ENCODE peak calls at places on chromosomes 5 and 9, in seven cellular contexts. V, W, Q, F, T, A and X are unnamed samples.

GRCh38 chr5:40429258-40430111 is 250.2 kb upstream of the PTGER4 start:
- DNase-seq in T (no peak), F (no peak), A (no peak), W (no peak), Q (no peak), V (peak), X (no peak)

GRCh38 chr5:81506378-81506777 is 112.4 kb upstream of the ACOT12 start:
- DNase-seq in T (no peak), Q (no peak), A (no peak), W (no peak), V (no peak), F (no peak), X (no peak)

GRCh38 chr5:151708126-151708525 is 21.4 kb upstream of the SPARC start:
- DNase-seq in T (no peak), F (no peak), W (no peak), Q (no peak), A (no peak), V (peak), X (no peak)

GRCh38 chr5:16675747-16676255 is 59.0 kb upstream of the RETREG1 start:
- DNase-seq in W (no peak), A (no peak), F (no peak), T (no peak), V (no peak), Q (no peak), X (no peak)

GRCh38 chr9:129712595-129713524 is 40.0 kb downstream of the PTGES start:
- DNase-seq in F (peak), T (no peak), Q (no peak), W (no peak), V (peak), A (no peak), X (no peak)

GRCh38 chr9:68872026-68872501 is 141.8 kb downstream of the PRKACG start:
- DNase-seq in W (no peak), Q (no peak), A (no peak), F (no peak), T (no peak), V (no peak), X (no peak)

GRCh38 chr5:88660947-88661869 is 221.8 kb downstream of the MEF2C start:
- DNase-seq in T (no peak), F (peak), W (peak), A (peak), Q (no peak), V (peak), X (no peak)

GRCh38 chr9:21813575-21814473 is 11.4 kb downstream of the MTAP start:
- DNase-seq in T (no peak), V (peak), F (peak), W (no peak), A (peak), Q (peak), X (peak)

GRCh38 chr5:72470817-72471216 is 36.4 kb downstream of the ZNF366 start:
- DNase-seq in V (peak), F (no peak), T (no peak), A (no peak), Q (no peak), W (no peak), X (no peak)

GRCh38 chr5:170360712-170361501 is 28.3 kb downstream of the KCNMB1 start:
- DNase-seq in V (no peak), Q (no peak), A (no peak), W (no peak), T (no peak), F (no peak), X (no peak)

GRCh38 chr5:111235635-111236034 is 11.5 kb downstream of the CAMK4 start:
- DNase-seq in Q (no peak), F (no peak), W (no peak), V (no peak), A (no peak), T (no peak), X (no peak)

GRCh38 chr5:72241346-72242003 is 78.6 kb downstream of the MRPS27 start:
- DNase-seq in V (no peak), T (no peak), W (no peak), A (peak), Q (no peak), F (no peak), X (no peak)

GRCh38 chr5:162372265-162372664 is 304.7 kb downstream of the GABRG2 start:
- DNase-seq in A (no peak), Q (no peak), F (no peak), W (no peak), T (no peak), V (no peak), X (no peak)

GRCh38 chr5:147742151-147742550 is 40.4 kb downstream of the JAKMIP2 start:
- DNase-seq in Q (no peak), A (no peak), T (no peak), F (no peak), V (no peak), W (no peak), X (no peak)

GRCh38 chr5:88405783-88406182 is 137.1 kb upstream of the TMEM161B start:
- DNase-seq in W (no peak), A (no peak), T (no peak), F (no peak), V (no peak), Q (no peak), X (no peak)

GRCh38 chr5:147369742-147370374 is 135.0 kb downstream of the STK32A start:
- DNase-seq in W (no peak), V (peak), Q (no peak), F (peak), A (no peak), T (no peak), X (no peak)

GRCh38 chr5:137778772-137779564 is 24.8 kb upstream of the HNRNPA0 start:
- DNase-seq in T (no peak), Q (no peak), V (peak), W (no peak), A (no peak), F (peak), X (no peak)

GRCh38 chr5:172895549-172895948 is 61.5 kb downstream of the ERGIC1 start:
- DNase-seq in A (no peak), W (no peak), Q (no peak), T (no peak), F (no peak), V (no peak), X (no peak)

GRCh38 chr5:95823241-95823737 is 763 bp upstream of the GLRX start:
- DNase-seq in A (no peak), T (peak), F (no peak), Q (no peak), W (no peak), V (no peak), X (no peak)

GRCh38 chr5:133205649-133206048 is 153.8 kb downstream of the HSPA4 start:
- DNase-seq in V (no peak), F (no peak), Q (no peak), T (no peak), A (no peak), W (no peak), X (no peak)

GRCh38 chr5:27087820-27088219 is 49.4 kb upstream of the CDH9 start:
- DNase-seq in T (no peak), Q (no peak), W (no peak), F (no peak), A (no peak), V (no peak), X (no peak)

GRCh38 chr5:123803359-123803758 is 291.4 kb downstream of the CSNK1G3 start:
- DNase-seq in F (no peak), V (no peak), Q (no peak), W (no peak), A (no peak), T (no peak), X (no peak)

GRCh38 chr5:179257190-179257741 is 88.0 kb downstream of the ADAMTS2 start:
- DNase-seq in V (peak), A (no peak), F (no peak), T (peak), Q (peak), W (no peak), X (no peak)

GRCh38 chr9:95370064-95370463 is 52.6 kb upstream of the FANCC start:
- DNase-seq in V (no peak), T (no peak), F (no peak), Q (no peak), A (no peak), W (no peak), X (no peak)

GRCh38 chr5:128228506-128228905 is 144.9 kb downstream of the SLC12A2 start:
- DNase-seq in T (no peak), W (no peak), A (no peak), F (no peak), V (peak), Q (no peak), X (no peak)

GRCh38 chr5:19853616-19854240 is 134.3 kb downstream of the CDH18 start:
- DNase-seq in A (no peak), F (peak), Q (no peak), W (no peak), T (no peak), V (peak), X (no peak)

GRCh38 chr9:86876797-86877196 is 70.5 kb downstream of the GAS1 start:
- DNase-seq in V (no peak), T (no peak), A (no peak), F (no peak), W (no peak), Q (no peak), X (no peak)

GRCh38 chr9:136232964-136233363 is 12.6 kb downstream of the QSOX2 start:
- DNase-seq in T (no peak), Q (no peak), A (no peak), V (peak), F (no peak), W (no peak), X (no peak)

GRCh38 chr5:107388111-107388861 is 282.5 kb downstream of the EFNA5 start:
- DNase-seq in V (peak), Q (no peak), T (no peak), A (no peak), F (peak), W (no peak), X (no peak)

GRCh38 chr9:86763795-86764194 is 183.5 kb downstream of the GAS1 start:
- DNase-seq in F (no peak), A (no peak), Q (no peak), W (no peak), T (peak), V (no peak), X (no peak)

GRCh38 chr5:119187776-119188529 is 117.1 kb downstream of the DMXL1 start:
- DNase-seq in F (no peak), T (no peak), Q (no peak), A (no peak), V (no peak), W (no peak), X (no peak)

GRCh38 chr9:8855046-8855445 is 1055.5 kb upstream of the DMAC1 start:
- DNase-seq in T (no peak), W (no peak), V (peak), Q (no peak), A (no peak), F (no peak), X (no peak)

GRCh38 chr5:55231476-55232193 is 1.8 kb downstream of the CCNO start:
- DNase-seq in Q (no peak), V (peak), A (no peak), F (no peak), T (no peak), W (peak), X (no peak)

GRCh38 chr5:96861044-96861443 is 15.3 kb upstream of the ERAP2 start:
- DNase-seq in Q (no peak), W (no peak), T (no peak), V (no peak), A (no peak), F (no peak), X (no peak)

GRCh38 chr5:148438911-148439310 is 55.2 kb downstream of the FBXO38 start:
- DNase-seq in F (no peak), A (no peak), T (no peak), Q (no peak), V (no peak), W (no peak), X (no peak)

GRCh38 chr5:111280282-111280901 is 56.2 kb downstream of the CAMK4 start:
- DNase-seq in F (no peak), V (no peak), T (no peak), Q (no peak), A (no peak), W (no peak), X (no peak)

GRCh38 chr9:110561826-110562225 is 17.7 kb downstream of the SVEP1 start:
- DNase-seq in F (no peak), W (no peak), A (no peak), Q (no peak), V (no peak), T (no peak), X (no peak)